ENCODE peak calls at places on chromosome 1, in six cellular contexts. S, C, J, T, X and H are unnamed samples.

GRCh38 chr1:218332416-218332815 is 12.7 kb upstream of the TGFB2 start:
- DNase-seq in S (no peak), C (no peak), J (no peak), T (no peak), X (no peak), H (no peak)

GRCh38 chr1:44134071-44134920 is 7.1 kb downstream of the KLF18 start:
- DNase-seq in S (no peak), C (no peak), J (no peak), T (no peak), X (no peak), H (no peak)

GRCh38 chr1:24318988-24319863 is at the start of gene GRHL3:
- DNase-seq in S (no peak), C (peak; percentile 14), J (no peak), T (no peak), X (no peak), H (peak; percentile 95)

GRCh38 chr1:164561007-164561406 is 2.0 kb downstream of the PBX1 start:
- DNase-seq in S (peak; percentile 56), C (no peak), J (no peak), T (no peak), X (no peak), H (no peak)

GRCh38 chr1:43936470-43937151 is 3.0 kb downstream of the ARTN start:
- DNase-seq in S (no peak), C (no peak), J (peak; percentile 70), T (no peak), X (no peak), H (no peak)

GRCh38 chr1:86507935-86508582 is 38.8 kb upstream of the CLCA4 start:
- DNase-seq in S (peak; percentile 43), C (peak; percentile 17), J (peak; percentile 12), T (peak; percentile 28), X (no peak), H (no peak)

GRCh38 chr1:25711555-25712298 is 88.3 kb upstream of the SELENON start:
- DNase-seq in S (peak; percentile 38), C (peak; percentile 35), J (no peak), T (peak; percentile 60), X (peak; percentile 49), H (no peak)

GRCh38 chr1:100597069-100597741 is 59.3 kb downstream of the GPR88 start:
- DNase-seq in S (peak; percentile 91), C (no peak), J (no peak), T (no peak), X (no peak), H (no peak)

GRCh38 chr1:205318231-205318991 is 3.1 kb downstream of the NUAK2 start:
- DNase-seq in S (no peak), C (no peak), J (no peak), T (no peak), X (no peak), H (peak; percentile 97)

GRCh38 chr1:116321766-116322175 is 51.3 kb upstream of the ATP1A1 start:
- DNase-seq in S (no peak), C (no peak), J (no peak), T (peak; percentile 22), X (no peak), H (no peak)

GRCh38 chr1:55337801-55338447 is 122.8 kb upstream of the USP24 start:
- DNase-seq in S (peak; percentile 70), C (no peak), J (no peak), T (peak; percentile 29), X (peak; percentile 8), H (no peak)

GRCh38 chr1:215863796-215864195 is 296.7 kb downstream of the KCTD3 start:
- DNase-seq in S (no peak), C (no peak), J (no peak), T (no peak), X (no peak), H (no peak)

GRCh38 chr1:179425186-179425585 is 59.4 kb downstream of the AXDND1 start:
- DNase-seq in S (no peak), C (no peak), J (no peak), T (no peak), X (no peak), H (no peak)

GRCh38 chr1:199089393-199090122 is 450.7 kb downstream of the PTPRC start:
- DNase-seq in S (no peak), C (peak; percentile 65), J (no peak), T (peak; percentile 63), X (no peak), H (no peak)

GRCh38 chr1:234315588-234315987 is 57.7 kb upstream of the COA6 start:
- DNase-seq in S (no peak), C (no peak), J (no peak), T (no peak), X (no peak), H (no peak)

GRCh38 chr1:21451212-21451611 is 11.3 kb downstream of the NBPF3 start:
- DNase-seq in S (peak; percentile 65), C (no peak), J (no peak), T (no peak), X (no peak), H (no peak)